ENCODE peak calls at places on chromosomes 11 and 22, in eight cellular contexts. X is CD8-positive, alpha-beta memory T cell; G is mammary epithelial cell; D is colonic mucosa; Y is right cardiac atrium; C is HCT116; R is tibial artery; F is thoracic aorta. Z is an unnamed sample.

GRCh38 chr11:1369371-1370005 is 20.2 kb upstream of the BRSK2 start:
- DNase-seq in X (peak; percentile 33), G (no peak), D (no peak), Y (no peak), C (no peak), R (no peak), F (no peak), Z (peak; percentile 61)

GRCh38 chr11:57597971-57598830 is 716 bp downstream of the SERPING1 start:
- DNase-seq in X (no peak), G (no peak), D (peak; percentile 60), Y (peak; percentile 95), C (no peak), R (peak; percentile 82), F (peak; percentile 25), Z (peak; percentile 95)

GRCh38 chr11:94802501-94802900 is 34.3 kb downstream of the AMOTL1 start:
- DNase-seq in X (no peak), G (no peak), D (no peak), Y (peak; percentile 70), C (no peak), R (no peak), F (no peak), Z (no peak)

GRCh38 chr11:68035266-68035876 is 3.5 kb upstream of the TCIRG1 start:
- DNase-seq in X (no peak), G (no peak), D (no peak), Y (peak; percentile 30), C (no peak), R (no peak), F (no peak), Z (peak; percentile 59)

GRCh38 chr11:86623041-86623621 is 49.3 kb downstream of the ME3 start:
- DNase-seq in X (no peak), G (peak; percentile 72), D (no peak), Y (no peak), C (no peak), R (no peak), F (no peak), Z (no peak)

GRCh38 chr11:82398300-82398815 is 335.3 kb downstream of the FAM181B start:
- DNase-seq in X (no peak), G (no peak), D (no peak), Y (no peak), C (no peak), R (peak; percentile 29), F (no peak), Z (no peak)

GRCh38 chr11:85628771-85629341 is 463 bp downstream of the TMEM126B start:
- DNase-seq in X (no peak), G (no peak), D (peak; percentile 32), Y (no peak), C (no peak), R (no peak), F (no peak), Z (no peak)

GRCh38 chr22:27159016-27159415 is 501.6 kb downstream of the MIAT start:
- DNase-seq in X (no peak), G (no peak), D (no peak), Y (no peak), C (no peak), R (no peak), F (no peak), Z (no peak)

GRCh38 chr22:47604563-47604962 is 842.1 kb downstream of the TBC1D22A start:
- DNase-seq in X (no peak), G (no peak), D (no peak), Y (no peak), C (no peak), R (peak; percentile 10), F (no peak), Z (peak; percentile 6)

GRCh38 chr11:115421338-115422012 is 82.7 kb downstream of the CADM1 start:
- DNase-seq in X (no peak), G (no peak), D (no peak), Y (no peak), C (no peak), R (no peak), F (no peak), Z (no peak)

DNA sequence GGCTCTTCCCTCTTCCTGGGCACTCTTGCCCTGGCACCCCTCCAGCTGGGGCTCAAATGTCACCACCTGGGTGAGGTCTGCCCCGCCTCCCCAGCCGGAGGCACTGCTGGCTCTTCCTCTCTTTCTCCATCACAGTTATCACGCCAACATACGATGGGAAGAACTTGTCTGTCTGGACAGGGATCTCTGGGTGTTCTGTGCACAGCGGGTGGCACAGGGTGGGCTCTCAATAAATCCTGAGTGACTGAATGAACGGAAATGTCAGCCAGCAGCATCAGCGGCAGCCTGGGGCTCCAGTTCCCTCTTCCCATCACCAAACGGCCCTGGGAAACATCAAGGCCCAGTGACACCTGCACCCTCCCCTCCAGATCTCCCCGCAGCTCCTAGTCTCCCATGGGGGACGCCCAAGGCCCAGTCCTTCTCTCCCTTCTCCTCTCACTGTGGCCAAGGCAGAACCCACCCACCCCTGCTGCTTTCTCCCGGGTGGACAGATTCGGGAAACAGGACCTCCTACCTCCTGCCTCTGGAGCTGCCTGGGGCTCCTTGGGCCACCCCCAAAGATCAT is 440 bp upstream of the SLC25A45 start:
- DNase-seq in X (no peak), G (no peak), D (peak; percentile 93), Y (no peak), C (no peak), R (no peak), F (no peak), Z (peak; percentile 76)
- H3K4me1 ChIP-seq in X (peaks cover 61% of the 10 kb centered on the region), G (peaks cover 53% of the 10 kb centered on the region), D (peaks cover 9% of the 10 kb centered on the region), Y (peaks cover 6% of the 10 kb centered on the region), C (peaks cover 55% of the 10 kb centered on the region), R (peaks cover 9% of the 10 kb centered on the region), F (peaks cover 17% of the 10 kb centered on the region), Z (peaks cover 54% of the 10 kb centered on the region)

DNA sequence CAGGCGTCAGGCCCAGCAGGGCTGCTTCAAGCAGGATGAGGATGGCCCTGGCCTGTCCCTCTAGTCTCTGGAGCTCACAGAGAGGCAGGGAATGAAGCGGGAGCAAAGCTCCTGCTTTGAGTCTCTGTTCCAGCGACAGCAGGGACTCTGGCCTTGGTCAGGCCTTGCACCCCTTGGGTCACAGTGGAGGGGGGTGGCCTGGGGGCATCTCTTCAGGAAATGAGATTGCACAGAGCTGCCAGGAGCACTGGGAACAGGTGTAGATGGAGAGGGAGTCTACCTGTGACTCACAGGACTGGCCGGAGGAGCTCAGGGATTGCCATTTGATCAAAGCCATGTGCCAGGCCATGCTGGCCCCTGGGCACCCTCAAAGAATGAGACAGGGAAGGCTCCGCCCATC is 1.6 kb downstream of the ANO1 start:
- DNase-seq in X (no peak), G (peak; percentile 38), D (no peak), Y (no peak), C (no peak), R (peak; percentile 16), F (no peak), Z (peak; percentile 48)
- H3K4me1 ChIP-seq in X (no peaks in the 10 kb centered on the region), G (peaks cover 56% of the 10 kb centered on the region), D (no peaks in the 10 kb centered on the region), Y (peaks cover 3% of the 10 kb centered on the region), C (peaks cover 23% of the 10 kb centered on the region), R (no peaks in the 10 kb centered on the region), F (peaks cover 13% of the 10 kb centered on the region), Z (no peaks in the 10 kb centered on the region)

GRCh38 chr11:11988862-11989261 is 19.6 kb downstream of the DKK3 start:
- DNase-seq in X (no peak), G (no peak), D (no peak), Y (no peak), C (no peak), R (no peak), F (no peak), Z (no peak)

GRCh38 chr11:11988099-11988651 is 20.3 kb downstream of the DKK3 start:
- DNase-seq in X (no peak), G (no peak), D (no peak), Y (no peak), C (no peak), R (no peak), F (no peak), Z (no peak)

GRCh38 chr11:11985016-11985715 is 23.3 kb downstream of the DKK3 start:
- DNase-seq in X (no peak), G (no peak), D (no peak), Y (no peak), C (no peak), R (no peak), F (no peak), Z (no peak)

GRCh38 chr11:11985954-11986949 is 22.2 kb downstream of the DKK3 start:
- DNase-seq in X (no peak), G (no peak), D (no peak), Y (no peak), C (no peak), R (no peak), F (no peak), Z (no peak)

GRCh38 chr11:11987503-11988022 is 20.9 kb downstream of the DKK3 start:
- DNase-seq in X (peak; percentile 61), G (no peak), D (no peak), Y (no peak), C (no peak), R (no peak), F (no peak), Z (no peak)
- H3K4me1 ChIP-seq in X (peaks cover 3% of the 10 kb centered on the region), G (peaks cover 49% of the 10 kb centered on the region), D (no peaks in the 10 kb centered on the region), Y (peaks cover 20% of the 10 kb centered on the region), C (peaks cover 4% of the 10 kb centered on the region), R (no peaks in the 10 kb centered on the region), F (peaks cover 14% of the 10 kb centered on the region), Z (no peaks in the 10 kb centered on the region)

GRCh38 chr22:45999379-45999971 is 22.5 kb upstream of the WNT7B start:
- DNase-seq in X (no peak), G (no peak), D (no peak), Y (peak; percentile 48), C (no peak), R (no peak), F (no peak), Z (peak; percentile 50)
- H3K4me1 ChIP-seq in X (peaks cover 7% of the 10 kb centered on the region), G (peaks cover 17% of the 10 kb centered on the region), D (peaks cover 11% of the 10 kb centered on the region), Y (peaks cover 17% of the 10 kb centered on the region), C (no peaks in the 10 kb centered on the region), R (peaks cover 13% of the 10 kb centered on the region), F (peaks cover 31% of the 10 kb centered on the region), Z (peaks cover 7% of the 10 kb centered on the region)

GRCh38 chr11:65786786-65787636 is at the start of gene OVOL1:
- DNase-seq in X (no peak), G (peak; percentile 54), D (peak; percentile 92), Y (no peak), C (peak; percentile 56), R (no peak), F (no peak), Z (peak; percentile 92)

GRCh38 chr11:65787649-65788622 is 1.1 kb downstream of the OVOL1 start:
- DNase-seq in X (no peak), G (no peak), D (peak; percentile 97), Y (no peak), C (no peak), R (no peak), F (no peak), Z (peak; percentile 83)

GRCh38 chr11:65788801-65789200 is 1.9 kb downstream of the OVOL1 start:
- DNase-seq in X (no peak), G (no peak), D (peak; percentile 30), Y (no peak), C (no peak), R (no peak), F (no peak), Z (peak; percentile 55)

GRCh38 chr11:65785329-65786007 is 1.4 kb upstream of the OVOL1 start:
- DNase-seq in X (peak; percentile 30), G (no peak), D (no peak), Y (no peak), C (no peak), R (no peak), F (no peak), Z (peak; percentile 32)

GRCh38 chr11:65786008-65786785 is 666 bp upstream of the OVOL1 start:
- DNase-seq in X (peak; percentile 46), G (no peak), D (no peak), Y (no peak), C (no peak), R (no peak), F (no peak), Z (peak; percentile 81)
- H3K4me1 ChIP-seq in X (peaks cover 27% of the 10 kb centered on the region), G (peaks cover 40% of the 10 kb centered on the region), D (peaks cover 17% of the 10 kb centered on the region), Y (no peaks in the 10 kb centered on the region), C (peaks cover 48% of the 10 kb centered on the region), R (no peaks in the 10 kb centered on the region), F (peaks cover 8% of the 10 kb centered on the region), Z (peaks cover 7% of the 10 kb centered on the region)

GRCh38 chr11:62536301-62536957 is 10.2 kb downstream of the AHNAK start:
- DNase-seq in X (no peak), G (no peak), D (no peak), Y (peak; percentile 66), C (no peak), R (no peak), F (no peak), Z (no peak)
- H3K4me1 ChIP-seq in X (peaks cover 34% of the 10 kb centered on the region), G (peaks cover 36% of the 10 kb centered on the region), D (peaks cover 37% of the 10 kb centered on the region), Y (peaks cover 34% of the 10 kb centered on the region), C (peaks cover 34% of the 10 kb centered on the region), R (no peaks in the 10 kb centered on the region), F (peaks cover 40% of the 10 kb centered on the region), Z (peaks cover 40% of the 10 kb centered on the region)

Z was measured in kidney.